ENCODE peak calls at places on chromosomes 2 and 18, in five cellular contexts. Q is astrocyte, L is MM.1S, O is GM23248, R is GM23338. N is an unnamed sample.
A peak's percentile ranks its signal among the peaks of the same experiment; 100 is the strongest.

GRCh38 chr2:165815299-165815698 is 21.3 kb upstream of the GALNT3 start:
- DNase-seq in R (no peak), Q (no peak), L (no peak), O (no peak), N (no peak)

GRCh38 chr2:58448065-58448507 is 207.0 kb upstream of the FANCL start:
- DNase-seq in R (peak; percentile 95), Q (peak; percentile 59), O (peak; percentile 80), L (peak; percentile 65), N (peak; percentile 89)

GRCh38 chr2:231666171-231667095 is 41.9 kb upstream of the PTMA start:
- DNase-seq in O (peak; percentile 97), Q (peak; percentile 74), R (peak; percentile 96), L (peak; percentile 51), N (peak; percentile 92)

GRCh38 chr2:199471443-199472057 is 13.8 kb upstream of the SATB2 start:
- DNase-seq in O (peak; percentile 89), L (peak; percentile 58), Q (no peak), R (peak; percentile 94), N (peak; percentile 93)

GRCh38 chr2:20585710-20586378 is 65.1 kb downstream of the HS1BP3 start:
- DNase-seq in R (no peak), O (no peak), Q (no peak), L (no peak), N (no peak)

GRCh38 chr2:217231212-217231611 is 371.3 kb upstream of the TNP1 start:
- DNase-seq in Q (peak; percentile 50), L (no peak), O (peak; percentile 48), R (no peak), N (no peak)

GRCh38 chr2:24623535-24623934 is 132.5 kb downstream of the NCOA1 start:
- DNase-seq in Q (no peak), R (no peak), L (no peak), O (no peak), N (no peak)

GRCh38 chr2:170271340-170271739 is 93.4 kb downstream of the MYO3B start:
- DNase-seq in R (no peak), O (peak; percentile 2), Q (no peak), L (no peak), N (no peak)

GRCh38 chr2:117776888-117777287 is 37.6 kb upstream of the DDX18 start:
- DNase-seq in Q (no peak), L (no peak), O (no peak), R (no peak), N (no peak)

GRCh38 chr2:71611247-71611646 is 157.9 kb downstream of the DYSF start:
- DNase-seq in O (no peak), Q (no peak), L (no peak), R (no peak), N (no peak)

GRCh38 chr18:42131044-42131939 is 176.3 kb downstream of the PIK3C3 start:
- DNase-seq in R (no peak), O (no peak), L (no peak), Q (no peak), N (no peak)

GRCh38 chr2:176126929-176127768 is 2.4 kb upstream of the HOXD8 start:
- DNase-seq in O (peak; percentile 80), R (peak; percentile 78), Q (no peak), L (peak; percentile 65), N (peak; percentile 82)

GRCh38 chr2:7023542-7023941 is 106.3 kb downstream of the RNF144A start:
- DNase-seq in R (no peak), L (no peak), Q (peak; percentile 77), O (peak; percentile 44), N (no peak)

DNA sequence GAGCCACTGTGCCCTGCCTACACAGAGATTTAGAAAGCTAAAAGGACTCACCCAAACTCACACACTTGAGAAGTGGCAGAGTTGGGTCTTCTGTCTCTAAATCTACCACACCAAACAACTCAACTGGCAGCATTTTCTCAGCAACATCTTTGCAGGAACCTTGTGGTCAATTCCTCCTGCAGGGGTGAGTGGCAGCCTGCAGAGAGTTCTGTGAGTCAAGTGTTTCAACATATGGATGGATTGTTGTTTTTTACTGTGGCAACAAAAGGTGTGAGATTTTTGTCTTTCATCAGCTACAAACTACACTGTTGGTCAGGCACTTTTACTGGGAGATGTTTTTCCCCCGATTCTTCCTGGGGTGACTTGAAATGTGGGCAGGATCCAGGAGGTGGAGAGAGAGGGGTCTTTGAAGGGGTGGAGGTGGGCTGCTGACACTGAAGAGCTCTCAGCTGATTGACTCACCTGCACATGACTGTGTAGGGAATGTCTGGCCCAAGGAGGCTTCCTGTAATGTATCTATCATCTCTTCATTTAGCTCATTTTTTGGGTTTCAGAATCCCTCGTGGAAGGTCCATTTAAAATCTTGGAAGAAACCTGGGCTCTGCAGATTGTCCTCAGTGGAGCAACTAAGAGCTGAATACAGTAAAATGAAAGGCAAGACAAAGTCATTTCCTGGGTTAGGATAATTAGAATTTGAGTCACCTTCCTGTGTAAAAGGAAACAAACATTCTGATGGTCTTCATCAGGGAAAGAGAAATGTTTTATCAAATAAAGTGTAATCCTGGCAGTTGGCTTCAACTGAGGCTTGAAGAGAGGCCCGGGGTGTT is 98.6 kb downstream of the MSH2 start:
- DNase-seq in R (no peak), Q (peak; percentile 31), L (no peak), O (peak; percentile 70), N (no peak)
- H3K4me3 ChIP-seq in R (no peak overlapping the region), Q (no peak overlapping the region), L (no peak overlapping the region), O (peak overlapping the region; percentile 28), N (no peak overlapping the region)

GRCh38 chr2:59684101-59684770 is 869.2 kb downstream of the BCL11A start:
- DNase-seq in O (no peak), Q (no peak), L (no peak), R (no peak), N (no peak)
- TF ChIP-seq EZH2 in O (no peak), Q (no peak), L (no peak), R (no peak), N (no peak)

DNA sequence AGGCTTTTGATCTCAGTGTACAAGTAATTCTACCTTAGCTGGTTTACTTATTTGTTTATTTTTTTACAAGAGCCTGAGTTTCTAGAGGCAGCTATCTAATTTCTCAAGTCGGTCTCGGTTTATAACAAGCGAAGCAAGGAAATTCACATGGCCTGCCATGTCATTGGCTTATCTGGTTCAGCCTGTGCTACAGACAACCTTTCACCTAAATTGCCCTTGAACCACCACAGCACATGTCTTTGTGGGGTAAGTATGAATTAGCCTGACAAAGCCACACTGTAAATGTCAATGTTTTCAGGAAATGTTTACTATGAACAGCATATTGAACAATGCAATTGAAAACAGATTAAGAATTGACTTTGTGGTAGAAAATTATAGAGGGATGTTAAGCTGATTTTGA is 167.1 kb downstream of the PID1 start:
- DNase-seq in O (no peak), Q (no peak), R (no peak), L (no peak), N (no peak)
- H3K4me3 ChIP-seq in O (no peak overlapping the region), Q (no peak overlapping the region), R (no peak overlapping the region), L (no peak overlapping the region), N (no peak overlapping the region)

GRCh38 chr2:161428240-161428587 is 12.1 kb downstream of the TBR1 start:
- DNase-seq in R (no peak), Q (no peak), L (no peak), O (no peak), N (peak; percentile 67)

GRCh38 chr2:161427413-161428239 is 11.5 kb downstream of the TBR1 start:
- DNase-seq in O (peak; percentile 17), R (peak; percentile 64), L (no peak), Q (no peak), N (peak; percentile 44)

GRCh38 chr2:161426416-161426787 is 10.3 kb downstream of the TBR1 start:
- DNase-seq in L (no peak), R (peak; percentile 28), Q (no peak), O (no peak), N (peak; percentile 34)

GRCh38 chr2:161425966-161426365 is 9.9 kb downstream of the TBR1 start:
- DNase-seq in L (no peak), Q (no peak), R (no peak), O (no peak), N (no peak)

GRCh38 chr2:161426788-161427412 is 10.8 kb downstream of the TBR1 start:
- DNase-seq in L (no peak), R (peak; percentile 43), Q (no peak), O (peak; percentile 73), N (peak; percentile 54)
- TF ChIP-seq EZH2 in L (no peak), R (peak; percentile 84), Q (peak; percentile 94), O (no peak), N (peak; percentile 86)

DNA sequence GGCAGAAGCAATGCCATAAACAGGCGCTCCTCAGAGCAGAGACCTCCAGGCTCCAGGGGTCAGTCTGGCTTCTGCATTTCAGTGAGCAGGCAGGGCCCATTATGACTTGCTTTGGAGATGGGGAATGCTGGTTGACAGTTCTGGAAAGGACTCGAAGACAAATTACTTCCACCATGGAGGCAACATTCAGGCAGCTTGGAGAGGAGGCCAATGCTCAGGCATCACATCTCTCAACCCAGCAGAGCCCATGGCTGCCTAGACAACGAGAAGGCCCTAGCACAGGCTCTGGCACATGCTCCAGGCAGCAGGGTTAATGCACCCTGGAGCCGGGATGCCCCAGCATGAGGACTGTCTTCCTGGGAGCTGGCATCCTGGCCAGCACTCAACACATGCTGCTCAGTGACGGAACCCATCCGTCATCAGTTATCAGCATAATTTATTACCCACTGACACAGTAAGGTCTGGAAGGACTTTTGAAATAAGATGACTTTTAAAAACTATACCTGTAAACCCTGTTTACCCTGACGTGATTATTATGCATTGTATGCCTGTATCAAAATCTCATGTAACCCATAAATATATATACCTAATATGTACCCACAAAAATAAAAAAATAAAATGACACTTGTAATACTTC is 52.8 kb downstream of the ADNP2 start:
- DNase-seq in L (no peak), O (no peak), R (no peak), Q (no peak), N (no peak)
- H3K4me3 ChIP-seq in L (no peak overlapping the region), O (no peak overlapping the region), R (no peak overlapping the region), Q (no peak overlapping the region), N (no peak overlapping the region)

N was measured in neural progenitor cell.